ENCODE peak calls at places on chromosomes 1 and 21, in eight cellular contexts. N is spleen, I is pancreas, G is Panc1, J is mammary epithelial cell, A is neural progenitor cell, U is GM12878, X is K562. H is an unnamed sample.

GRCh38 chr1:180150982-180151381 is 3.7 kb upstream of the QSOX1 start:
- DNase-seq in I (no peak), N (no peak), X (no peak), G (no peak), U (no peak), A (no peak), J (no peak), H (no peak)

GRCh38 chr1:76066390-76066789 is 8.2 kb upstream of the ST6GALNAC3 start:
- DNase-seq in A (no peak), X (no peak), J (peak; percentile 25), N (no peak), G (no peak), U (no peak), I (no peak), H (no peak)

GRCh38 chr1:29984107-29984506 is 739.3 kb downstream of the MATN1 start:
- DNase-seq in X (no peak), U (no peak), A (peak; percentile 61), G (no peak), N (no peak), J (no peak), I (no peak), H (no peak)

GRCh38 chr1:225694151-225694603 is 41.3 kb upstream of the ENAH start:
- DNase-seq in N (no peak), U (no peak), G (no peak), I (no peak), X (no peak), A (no peak), J (no peak), H (no peak)

GRCh38 chr1:38815903-38816627 is 43.5 kb downstream of the RRAGC start:
- DNase-seq in A (no peak), U (peak; percentile 73), I (no peak), X (peak; percentile 99), N (no peak), G (no peak), J (no peak), H (no peak)

GRCh38 chr1:184143449-184143848 is 91.9 kb downstream of the TSEN15 start:
- DNase-seq in X (no peak), G (no peak), U (no peak), A (no peak), J (no peak), N (no peak), I (no peak), H (no peak)

GRCh38 chr1:112312315-112312714 is 83.7 kb upstream of the CTTNBP2NL start:
- DNase-seq in U (no peak), J (no peak), I (no peak), A (peak; percentile 15), N (no peak), X (no peak), G (no peak), H (no peak)

GRCh38 chr1:44266400-44267344 is 53.4 kb downstream of the DMAP1 start:
- DNase-seq in U (no peak), X (no peak), N (no peak), I (no peak), A (no peak), G (no peak), J (no peak), H (no peak)

GRCh38 chr1:212528501-212528900 is 80.1 kb upstream of the ATF3 start:
- DNase-seq in G (no peak), A (no peak), J (no peak), I (no peak), N (no peak), X (no peak), U (no peak), H (no peak)

GRCh38 chr1:74728736-74729135 is 4.1 kb downstream of the CRYZ start:
- DNase-seq in J (no peak), I (no peak), G (no peak), A (no peak), X (no peak), U (no peak), N (no peak), H (no peak)

GRCh38 chr21:28421716-28422480 is 570.8 kb downstream of the LTN1 start:
- DNase-seq in U (no peak), A (no peak), I (no peak), G (no peak), J (peak; percentile 33), X (no peak), N (no peak), H (no peak)

GRCh38 chr1:197395209-197395608 is 127.2 kb downstream of the CRB1 start:
- DNase-seq in I (no peak), N (no peak), A (no peak), G (no peak), J (no peak), X (no peak), U (no peak), H (no peak)

GRCh38 chr21:44686000-44686781 is 4.2 kb upstream of the KRTAP12-1 start:
- DNase-seq in A (peak; percentile 78), J (no peak), X (no peak), U (no peak), I (no peak), N (no peak), G (no peak), H (no peak)

GRCh38 chr1:81660286-81660685 is 140.4 kb upstream of the ADGRL2 start:
- DNase-seq in X (no peak), G (no peak), U (no peak), A (no peak), N (no peak), J (no peak), I (no peak), H (no peak)

GRCh38 chr1:202023033-202023433 is 12.6 kb downstream of the ELF3 start:
- DNase-seq in J (peak; percentile 99), A (no peak), G (peak; percentile 45), X (peak; percentile 42), I (peak; percentile 74), U (no peak), N (no peak), H (no peak)

GRCh38 chr1:212589434-212589833 is 19.1 kb upstream of the ATF3 start:
- DNase-seq in I (no peak), N (no peak), U (no peak), J (no peak), X (no peak), A (no peak), G (no peak), H (no peak)

GRCh38 chr1:236716160-236716559 is 29.9 kb downstream of the ACTN2 start:
- DNase-seq in I (no peak), J (no peak), U (no peak), A (no peak), N (no peak), G (no peak), X (no peak), H (no peak)

GRCh38 chr1:240409615-240410014 is 202.3 kb downstream of the GREM2 start:
- DNase-seq in X (no peak), U (no peak), I (no peak), N (no peak), G (no peak), A (no peak), J (no peak), H (no peak)

GRCh38 chr1:201207046-201207445 is 16.4 kb downstream of the IGFN1 start:
- DNase-seq in N (peak; percentile 46), I (no peak), X (no peak), G (no peak), J (no peak), A (no peak), U (no peak), H (no peak)

GRCh38 chr1:176098560-176098959 is 108.5 kb downstream of the COP1 start:
- DNase-seq in J (no peak), A (no peak), I (no peak), X (no peak), G (no peak), N (no peak), U (no peak), H (no peak)

GRCh38 chr1:176090766-176091165 is 116.3 kb downstream of the COP1 start:
- DNase-seq in I (no peak), J (no peak), X (no peak), A (no peak), G (no peak), U (no peak), N (no peak), H (no peak)

DNA sequence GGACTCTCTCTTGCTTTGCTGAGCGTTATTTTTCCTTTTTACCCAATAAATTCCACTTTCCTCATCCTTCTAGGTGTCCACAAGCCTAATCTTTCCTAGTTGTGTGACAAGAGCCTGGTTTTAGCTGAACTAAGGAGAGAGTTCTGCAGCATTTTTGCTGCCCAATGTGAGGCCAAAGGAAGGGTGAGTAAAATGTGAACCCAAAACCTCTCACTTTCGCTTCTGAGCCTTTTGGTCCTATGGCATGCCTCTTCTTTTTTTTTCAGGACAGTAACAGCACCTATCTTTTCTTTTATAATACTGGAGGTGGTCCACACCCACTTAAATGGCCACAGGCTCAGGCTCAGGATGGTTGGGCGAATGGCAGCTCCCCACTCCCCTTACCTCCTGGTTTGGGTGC is 111.1 kb downstream of the COP1 start:
- DNase-seq in J (no peak), U (no peak), A (no peak), G (no peak), I (no peak), N (no peak), X (no peak), H (no peak)
- H3K9me3 ChIP-seq in J (peaks cover 9% of the 10 kb centered on the region), U (no peaks in the 10 kb centered on the region), A (peaks cover 14% of the 10 kb centered on the region), G (peaks cover 17% of the 10 kb centered on the region), I (no peaks in the 10 kb centered on the region), N (peaks cover 36% of the 10 kb centered on the region), X (peaks cover 17% of the 10 kb centered on the region), H (no peaks in the 10 kb centered on the region)

GRCh38 chr1:158417586-158417985 is 8.5 kb downstream of the OR10K2 start:
- DNase-seq in A (no peak), G (no peak), U (no peak), I (no peak), N (no peak), J (no peak), X (no peak), H (no peak)

DNA sequence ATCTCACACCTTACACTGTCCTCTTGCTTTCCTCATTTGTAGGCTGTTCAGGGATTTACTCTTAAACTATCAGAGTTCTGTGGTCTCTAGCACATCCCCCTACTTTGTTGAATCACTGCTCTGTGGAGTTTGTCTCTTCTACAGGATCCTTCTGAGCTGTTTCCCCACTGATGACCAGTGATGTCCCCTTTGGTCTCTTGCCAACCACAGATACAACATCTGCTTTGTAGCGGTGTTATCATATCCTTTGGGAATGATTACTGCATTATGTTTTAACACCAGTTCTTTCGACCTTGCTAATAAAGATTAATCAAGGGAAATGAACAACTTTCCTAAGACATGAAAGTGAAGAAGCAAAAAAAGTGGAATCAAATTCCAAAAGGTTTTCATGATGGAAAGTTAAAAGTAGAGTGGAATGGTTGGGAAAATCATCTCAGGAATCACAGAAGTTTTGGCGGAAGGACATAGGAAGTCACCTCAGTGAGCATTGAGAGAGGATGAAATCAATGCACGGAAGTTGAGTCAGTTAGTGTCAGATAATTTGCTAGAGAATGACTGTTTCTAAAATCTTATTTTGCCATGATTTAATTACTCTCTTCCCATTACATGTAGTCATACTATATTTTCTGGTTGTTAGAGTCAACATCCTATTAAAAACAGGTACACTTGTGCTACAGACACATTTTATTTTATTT is 11.2 kb downstream of the OR10K2 start:
- DNase-seq in U (no peak), I (no peak), G (no peak), J (no peak), X (no peak), A (no peak), N (no peak), H (no peak)
- H3K27ac ChIP-seq in U (no peak overlapping the region), I (no peak overlapping the region), G (no peak overlapping the region), J (no peak overlapping the region), X (no peak overlapping the region), A (no peak overlapping the region), N (no peak overlapping the region), H (no peak overlapping the region)

GRCh38 chr1:117576236-117576635 is 29.6 kb upstream of the TENT5C start:
- DNase-seq in N (peak; percentile 54), I (no peak), X (no peak), J (no peak), A (no peak), G (no peak), U (no peak), H (no peak)
- H3K9me3 ChIP-seq in N (no peaks in the 10 kb centered on the region), I (no peaks in the 10 kb centered on the region), X (no peaks in the 10 kb centered on the region), J (no peaks in the 10 kb centered on the region), A (no peaks in the 10 kb centered on the region), G (no peaks in the 10 kb centered on the region), U (no peaks in the 10 kb centered on the region), H (no peaks in the 10 kb centered on the region)

GRCh38 chr1:243268284-243268653 is 12.4 kb downstream of the SDCCAG8 start:
- DNase-seq in J (peak; percentile 71), A (no peak), U (no peak), N (no peak), G (no peak), I (no peak), X (no peak), H (no peak)
- H3K27ac ChIP-seq in J (peak overlapping the region; percentile 34), A (no peak overlapping the region), U (no peak overlapping the region), N (no peak overlapping the region), G (peak overlapping the region; percentile 89), I (no peak overlapping the region), X (peak overlapping the region; percentile 61), H (no peak overlapping the region)